ENCODE peak calls at places on chromosome 20, in six cellular contexts. One of them, this sample, is unnamed. For H3K9me3, the result is how much of the 10 kb centered on the place peaks cover.

GRCh38 chr20:36384022-36384619 is 78.0 kb downstream of the DLGAP4 start:
- DNase-seq in thoracic aorta: no peak
- DNase-seq in spleen: no peak
- DNase-seq in Karpas-422: peak
- DNase-seq in pancreas: no peak
- DNase-seq in right atrium auricular region: no peak
- DNase-seq in this sample: no peak

GRCh38 chr20:57591289-57592229 is 28.7 kb downstream of the ZBP1 start:
- DNase-seq in pancreas: no peak
- DNase-seq in Karpas-422: no peak
- DNase-seq in thoracic aorta: no peak
- DNase-seq in right atrium auricular region: no peak
- DNase-seq in spleen: no peak
- DNase-seq in this sample: no peak

GRCh38 chr20:22773326-22773725 is 189.0 kb upstream of the FOXA2 start:
- DNase-seq in spleen: no peak
- DNase-seq in Karpas-422: no peak
- DNase-seq in thoracic aorta: no peak
- DNase-seq in pancreas: no peak
- DNase-seq in right atrium auricular region: no peak
- DNase-seq in this sample: no peak

GRCh38 chr20:10555865-10556308 is 117.9 kb downstream of the JAG1 start:
- DNase-seq in thoracic aorta: no peak
- DNase-seq in spleen: no peak
- DNase-seq in Karpas-422: no peak
- DNase-seq in right atrium auricular region: no peak
- DNase-seq in pancreas: no peak
- DNase-seq in this sample: no peak

GRCh38 chr20:16051968-16052367 is 521.3 kb downstream of the KIF16B start:
- DNase-seq in spleen: no peak
- DNase-seq in thoracic aorta: no peak
- DNase-seq in pancreas: no peak
- DNase-seq in right atrium auricular region: no peak
- DNase-seq in Karpas-422: no peak
- DNase-seq in this sample: no peak

GRCh38 chr20:38926934-38927616 is 858 bp downstream of the FAM83D start:
- DNase-seq in thoracic aorta: no peak
- DNase-seq in Karpas-422: peak
- DNase-seq in pancreas: no peak
- DNase-seq in spleen: no peak
- DNase-seq in right atrium auricular region: no peak
- DNase-seq in this sample: no peak

GRCh38 chr20:40276291-40276690 is 412.7 kb downstream of the MAFB start:
- DNase-seq in thoracic aorta: no peak
- DNase-seq in pancreas: no peak
- DNase-seq in right atrium auricular region: no peak
- DNase-seq in Karpas-422: no peak
- DNase-seq in spleen: no peak
- DNase-seq in this sample: no peak

GRCh38 chr20:20518263-20518662 is 150.4 kb downstream of the INSM1 start:
- DNase-seq in pancreas: no peak
- DNase-seq in right atrium auricular region: no peak
- DNase-seq in spleen: no peak
- DNase-seq in thoracic aorta: no peak
- DNase-seq in Karpas-422: peak
- DNase-seq in this sample: no peak

GRCh38 chr20:23048283-23049200 is 930 bp downstream of the THBD start:
- DNase-seq in thoracic aorta: no peak
- DNase-seq in pancreas: no peak
- DNase-seq in Karpas-422: no peak
- DNase-seq in right atrium auricular region: peak
- DNase-seq in spleen: peak
- DNase-seq in this sample: peak

GRCh38 chr20:36017034-36017951 is 48.9 kb downstream of the CNBD2 start:
- DNase-seq in pancreas: peak
- DNase-seq in right atrium auricular region: no peak
- DNase-seq in Karpas-422: no peak
- DNase-seq in thoracic aorta: no peak
- DNase-seq in spleen: peak
- DNase-seq in this sample: peak

GRCh38 chr20:57374931-57375651 is 16.1 kb upstream of the RBM38 start:
- DNase-seq in thoracic aorta: no peak
- DNase-seq in Karpas-422: no peak
- DNase-seq in spleen: peak
- DNase-seq in right atrium auricular region: no peak
- DNase-seq in pancreas: no peak
- DNase-seq in this sample: peak

GRCh38 chr20:2654831-2655230 is 2.4 kb downstream of the NOP56 start:
- DNase-seq in pancreas: no peak
- DNase-seq in right atrium auricular region: no peak
- DNase-seq in spleen: no peak
- DNase-seq in thoracic aorta: no peak
- DNase-seq in Karpas-422: no peak
- DNase-seq in this sample: no peak

GRCh38 chr20:23228912-23229311 is 121.7 kb upstream of the NXT1 start:
- DNase-seq in Karpas-422: no peak
- DNase-seq in thoracic aorta: no peak
- DNase-seq in pancreas: no peak
- DNase-seq in right atrium auricular region: no peak
- DNase-seq in spleen: no peak
- DNase-seq in this sample: no peak

GRCh38 chr20:19256085-19256484 is 43.6 kb downstream of the SLC24A3 start:
- DNase-seq in right atrium auricular region: no peak
- DNase-seq in thoracic aorta: no peak
- DNase-seq in spleen: no peak
- DNase-seq in pancreas: no peak
- DNase-seq in Karpas-422: no peak
- DNase-seq in this sample: no peak

GRCh38 chr20:50294164-50295088 is 103.8 kb downstream of the CEBPB start:
- DNase-seq in pancreas: no peak
- DNase-seq in spleen: peak
- DNase-seq in thoracic aorta: no peak
- DNase-seq in Karpas-422: no peak
- DNase-seq in right atrium auricular region: no peak
- DNase-seq in this sample: no peak

GRCh38 chr20:5848711-5849505 is 98.7 kb downstream of the SHLD1 start:
- DNase-seq in thoracic aorta: no peak
- DNase-seq in spleen: no peak
- DNase-seq in pancreas: no peak
- DNase-seq in Karpas-422: no peak
- DNase-seq in right atrium auricular region: no peak
- DNase-seq in this sample: no peak

GRCh38 chr20:62240015-62240685 is 1.8 kb downstream of the OSBPL2 start:
- DNase-seq in thoracic aorta: no peak
- DNase-seq in Karpas-422: no peak
- DNase-seq in pancreas: no peak
- DNase-seq in spleen: peak
- DNase-seq in right atrium auricular region: no peak
- DNase-seq in this sample: no peak

GRCh38 chr20:46183768-46184167 is 65.7 kb downstream of the CD40 start:
- DNase-seq in Karpas-422: no peak
- DNase-seq in spleen: no peak
- DNase-seq in thoracic aorta: no peak
- DNase-seq in right atrium auricular region: no peak
- DNase-seq in pancreas: no peak
- DNase-seq in this sample: no peak

GRCh38 chr20:62950741-62951140 is 1.8 kb upstream of the SLC17A9 start:
- DNase-seq in Karpas-422: no peak
- DNase-seq in spleen: no peak
- DNase-seq in thoracic aorta: no peak
- DNase-seq in pancreas: no peak
- DNase-seq in right atrium auricular region: no peak
- DNase-seq in this sample: no peak

GRCh38 chr20:50306478-50307423 is 116.1 kb downstream of the CEBPB start:
- DNase-seq in Karpas-422: no peak
- DNase-seq in right atrium auricular region: no peak
- DNase-seq in thoracic aorta: no peak
- DNase-seq in spleen: peak
- DNase-seq in pancreas: no peak
- DNase-seq in this sample: peak

GRCh38 chr20:53161473-53161872 is 189.3 kb downstream of the TSHZ2 start:
- DNase-seq in spleen: no peak
- DNase-seq in thoracic aorta: no peak
- DNase-seq in Karpas-422: no peak
- DNase-seq in right atrium auricular region: no peak
- DNase-seq in pancreas: no peak
- DNase-seq in this sample: no peak

GRCh38 chr20:13800728-13801134 is 15.9 kb downstream of the NDUFAF5 start:
- DNase-seq in pancreas: peak
- DNase-seq in thoracic aorta: peak
- DNase-seq in spleen: no peak
- DNase-seq in right atrium auricular region: peak
- DNase-seq in Karpas-422: no peak
- DNase-seq in this sample: peak

GRCh38 chr20:64104667-64105451 is 2.5 kb downstream of the NPBWR2 start:
- DNase-seq in right atrium auricular region: no peak
- DNase-seq in spleen: peak
- DNase-seq in pancreas: no peak
- DNase-seq in Karpas-422: no peak
- DNase-seq in thoracic aorta: no peak
- DNase-seq in this sample: peak

GRCh38 chr20:34110025-34111013 is 1.7 kb downstream of the EIF2S2 start:
- DNase-seq in right atrium auricular region: no peak
- DNase-seq in Karpas-422: no peak
- DNase-seq in spleen: no peak
- DNase-seq in pancreas: no peak
- DNase-seq in thoracic aorta: no peak
- DNase-seq in this sample: no peak

GRCh38 chr20:36975085-36975829 is 23.7 kb upstream of the SAMHD1 start:
- DNase-seq in Karpas-422: no peak
- DNase-seq in thoracic aorta: no peak
- DNase-seq in spleen: no peak
- DNase-seq in right atrium auricular region: no peak
- DNase-seq in pancreas: no peak
- DNase-seq in this sample: no peak

GRCh38 chr20:15857131-15857784 is 716.0 kb downstream of the KIF16B start:
- DNase-seq in Karpas-422: peak
- DNase-seq in pancreas: no peak
- DNase-seq in thoracic aorta: no peak
- DNase-seq in spleen: peak
- DNase-seq in right atrium auricular region: no peak
- DNase-seq in this sample: no peak

GRCh38 chr20:55515831-55516230 is 489.5 kb downstream of the CBLN4 start:
- DNase-seq in spleen: no peak
- DNase-seq in Karpas-422: no peak
- DNase-seq in thoracic aorta: no peak
- DNase-seq in pancreas: no peak
- DNase-seq in right atrium auricular region: no peak
- DNase-seq in this sample: no peak

GRCh38 chr20:14712302-14712739 is 374.9 kb upstream of the FLRT3 start:
- DNase-seq in pancreas: no peak
- DNase-seq in right atrium auricular region: no peak
- DNase-seq in Karpas-422: no peak
- DNase-seq in spleen: no peak
- DNase-seq in thoracic aorta: no peak
- DNase-seq in this sample: no peak

GRCh38 chr20:4546786-4547185 is 174.9 kb upstream of the PRND start:
- DNase-seq in right atrium auricular region: no peak
- DNase-seq in pancreas: no peak
- DNase-seq in thoracic aorta: no peak
- DNase-seq in spleen: no peak
- DNase-seq in Karpas-422: no peak
- DNase-seq in this sample: no peak
- H3K27ac ChIP-seq in right atrium auricular region: no peak
- H3K27ac ChIP-seq in pancreas: no peak
- H3K27ac ChIP-seq in thoracic aorta: no peak
- H3K27ac ChIP-seq in spleen: no peak
- H3K27ac ChIP-seq in Karpas-422: no peak
- H3K27ac ChIP-seq in this sample: no peak

DNA sequence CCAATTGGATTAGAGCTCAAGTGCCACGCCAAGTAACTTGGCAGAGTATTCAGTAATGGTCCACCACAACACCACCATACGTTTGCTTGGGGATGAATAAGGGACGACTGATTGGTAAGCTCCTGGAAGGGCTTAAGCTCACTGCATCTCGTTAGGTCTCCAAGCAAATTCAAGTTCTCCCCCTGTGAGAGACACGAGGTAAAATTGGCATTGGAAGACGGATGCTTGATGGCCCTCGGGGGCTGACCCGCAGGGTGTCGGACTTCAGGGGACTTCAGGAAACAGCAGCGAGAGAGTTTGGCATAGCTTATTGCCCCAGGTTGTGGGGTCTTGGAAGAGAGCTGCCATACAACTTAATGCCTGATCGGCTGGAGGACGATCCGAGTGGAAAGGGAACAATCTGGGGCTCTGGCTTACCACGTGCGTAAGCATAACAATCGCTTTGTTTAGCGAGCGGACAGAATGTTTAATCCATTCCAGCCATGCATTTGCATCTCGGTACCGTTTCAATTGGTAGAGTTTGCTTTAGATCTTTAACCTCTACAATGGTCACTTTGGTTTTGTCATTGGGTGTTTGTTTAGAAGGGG is 4.8 kb upstream of the ZNFX1 start:
- DNase-seq in right atrium auricular region: no peak
- DNase-seq in Karpas-422: no peak
- DNase-seq in pancreas: no peak
- DNase-seq in spleen: no peak
- DNase-seq in thoracic aorta: no peak
- DNase-seq in this sample: no peak
- H3K9me3 ChIP-seq in right atrium auricular region: under half
- H3K9me3 ChIP-seq in Karpas-422: under half
- H3K9me3 ChIP-seq in pancreas: under half
- H3K9me3 ChIP-seq in spleen: half or more
- H3K9me3 ChIP-seq in thoracic aorta: under half
- H3K9me3 ChIP-seq in this sample: under half

GRCh38 chr20:25041813-25042530 is 16.0 kb downstream of the ACSS1 start:
- DNase-seq in pancreas: no peak
- DNase-seq in thoracic aorta: no peak
- DNase-seq in Karpas-422: no peak
- DNase-seq in right atrium auricular region: no peak
- DNase-seq in spleen: peak
- DNase-seq in this sample: peak
- H3K4me3 ChIP-seq in pancreas: no peak
- H3K4me3 ChIP-seq in thoracic aorta: no peak
- H3K4me3 ChIP-seq in Karpas-422: no peak
- H3K4me3 ChIP-seq in right atrium auricular region: no peak
- H3K4me3 ChIP-seq in spleen: no peak
- H3K4me3 ChIP-seq in this sample: no peak

DNA sequence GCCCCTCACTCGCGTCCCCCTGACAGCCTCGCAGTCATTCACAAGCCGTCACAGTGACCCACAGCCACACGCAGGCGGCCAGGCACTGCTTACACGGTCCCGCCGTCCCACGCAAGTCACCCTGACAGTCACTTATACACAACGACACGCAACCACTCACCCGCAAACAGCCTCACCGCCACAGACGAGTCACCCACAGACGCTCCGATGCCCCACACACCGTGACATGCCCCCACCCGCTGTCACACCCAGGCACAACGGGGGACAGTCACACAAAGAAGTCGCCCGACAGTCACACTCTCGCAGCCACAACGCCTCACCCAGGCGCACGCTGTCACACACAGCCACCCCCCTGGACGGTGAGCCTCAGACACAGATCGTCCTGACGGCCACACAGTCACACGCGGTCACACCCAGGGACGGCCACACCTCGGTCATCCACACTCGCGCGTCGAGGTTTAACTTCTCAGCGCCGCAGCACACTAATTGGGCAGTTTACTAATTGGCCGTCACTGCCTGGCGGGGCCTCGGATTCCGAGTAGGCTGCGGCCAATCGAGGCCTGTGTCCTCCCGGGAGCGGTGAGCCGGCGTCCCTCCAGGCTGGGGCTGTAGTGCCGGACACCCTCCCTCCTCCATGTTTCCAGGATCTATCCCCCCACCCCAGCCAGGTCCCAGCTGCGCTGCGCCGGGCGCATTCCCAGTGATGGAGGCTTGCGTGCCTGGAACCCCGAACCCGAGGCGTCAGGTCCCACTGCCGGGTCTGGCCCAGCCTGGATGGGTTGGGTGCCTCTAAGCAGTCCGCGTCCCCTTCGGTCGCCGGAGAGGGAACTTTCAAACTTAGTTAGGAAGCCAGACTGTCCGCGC is 789 bp downstream of the TOX2 start:
- DNase-seq in thoracic aorta: no peak
- DNase-seq in spleen: no peak
- DNase-seq in right atrium auricular region: no peak
- DNase-seq in pancreas: no peak
- DNase-seq in Karpas-422: no peak
- DNase-seq in this sample: no peak
- H3K27ac ChIP-seq in thoracic aorta: peak
- H3K27ac ChIP-seq in spleen: no peak
- H3K27ac ChIP-seq in right atrium auricular region: no peak
- H3K27ac ChIP-seq in pancreas: no peak
- H3K27ac ChIP-seq in Karpas-422: no peak
- H3K27ac ChIP-seq in this sample: peak